ENCODE peak calls at places on chromosomes 6 and 20, in six cellular contexts. D is HS-27A, W is COR-L47, V is NCI-H2107, J is GM12878, M is neural crest cell. C is an unnamed sample.
A peak's percentile ranks its signal among the peaks of the same experiment; 100 is the strongest.

GRCh38 chr6:97059473-97059872 is 134.9 kb downstream of the KLHL32 start:
- DNase-seq in D (no peak), W (peak; percentile 35), V (peak; percentile 20), J (peak; percentile 17), M (no peak), C (no peak)

GRCh38 chr6:3085074-3085473 is 16.8 kb downstream of the RIPK1 start:
- DNase-seq in D (no peak), W (no peak), V (no peak), J (no peak), M (no peak), C (no peak)

GRCh38 chr20:38726849-38727601 is 2.7 kb downstream of the SLC32A1 start:
- DNase-seq in D (no peak), W (no peak), V (no peak), J (no peak), M (peak; percentile 83), C (no peak)

GRCh38 chr20:33657704-33658095 is 4.4 kb upstream of the C20orf144 start:
- DNase-seq in D (no peak), W (no peak), V (no peak), J (no peak), M (no peak), C (no peak)

GRCh38 chr20:5833309-5833941 is 83.2 kb downstream of the SHLD1 start:
- DNase-seq in D (no peak), W (no peak), V (no peak), J (no peak), M (no peak), C (no peak)

GRCh38 chr6:23218751-23219150 is 649.4 kb downstream of the HDGFL1 start:
- DNase-seq in D (peak; percentile 2), W (peak; percentile 57), V (no peak), J (no peak), M (no peak), C (no peak)

GRCh38 chr6:153588328-153588727 is 450.7 kb upstream of the OPRM1 start:
- DNase-seq in D (no peak), W (no peak), V (no peak), J (no peak), M (no peak), C (no peak)

GRCh38 chr6:43773050-43773956 is 3.3 kb downstream of the VEGFA start:
- DNase-seq in D (peak; percentile 51), W (peak; percentile 51), V (peak; percentile 28), J (no peak), M (no peak), C (no peak)

GRCh38 chr6:149938571-149939462 is 3.0 kb upstream of the ULBP2 start:
- DNase-seq in D (no peak), W (no peak), V (no peak), J (peak; percentile 34), M (no peak), C (no peak)

GRCh38 chr20:63517376-63518309 is 2.9 kb upstream of the PPDPF start:
- DNase-seq in D (no peak), W (no peak), V (no peak), J (no peak), M (no peak), C (no peak)

GRCh38 chr6:77361018-77361417 is 102.3 kb downstream of the HTR1B start:
- DNase-seq in D (no peak), W (no peak), V (no peak), J (no peak), M (no peak), C (no peak)

GRCh38 chr6:139337830-139338229 is 36.6 kb downstream of the CITED2 start:
- DNase-seq in D (no peak), W (no peak), V (no peak), J (no peak), M (no peak), C (no peak)

GRCh38 chr20:4064118-4064962 is 49.0 kb upstream of the RNF24 start:
- DNase-seq in D (peak; percentile 77), W (peak; percentile 9), V (no peak), J (no peak), M (no peak), C (no peak)

GRCh38 chr20:24949756-24950127 is 673 bp downstream of the CST7 start:
- DNase-seq in D (no peak), W (no peak), V (no peak), J (no peak), M (no peak), C (no peak)

GRCh38 chr20:15196580-15197255 is 859.3 kb upstream of the FLRT3 start:
- DNase-seq in D (no peak), W (no peak), V (no peak), J (no peak), M (no peak), C (no peak)

GRCh38 chr6:132132911-132133639 is 181.9 kb upstream of the CCN2 start:
- DNase-seq in D (no peak), W (no peak), V (no peak), J (no peak), M (no peak), C (no peak)

GRCh38 chr6:166297606-166298005 is 10.6 kb downstream of the PRR18 start:
- DNase-seq in D (no peak), W (no peak), V (no peak), J (no peak), M (no peak), C (no peak)

GRCh38 chr6:5279891-5280338 is 18.6 kb downstream of the FARS2 start:
- DNase-seq in D (no peak), W (no peak), V (no peak), J (no peak), M (no peak), C (no peak)

GRCh38 chr20:54122189-54122588 is 51.6 kb downstream of the CYP24A1 start:
- DNase-seq in D (no peak), W (no peak), V (no peak), J (no peak), M (no peak), C (no peak)

GRCh38 chr6:13398081-13398406 is 69.7 kb upstream of the TBC1D7 start:
- DNase-seq in D (no peak), W (no peak), V (no peak), J (no peak), M (no peak), C (no peak)

GRCh38 chr6:127120787-127121636 is 2.5 kb downstream of the RSPO3 start:
- DNase-seq in D (peak; percentile 52), W (no peak), V (peak; percentile 47), J (peak; percentile 24), M (peak; percentile 86), C (peak; percentile 12)

GRCh38 chr6:84773431-84774173 is 9.2 kb upstream of the TBX18 start:
- DNase-seq in D (no peak), W (peak; percentile 24), V (no peak), J (no peak), M (peak; percentile 30), C (no peak)

GRCh38 chr6:87213364-87213763 is 58.0 kb downstream of the ZNF292 start:
- DNase-seq in D (no peak), W (no peak), V (no peak), J (no peak), M (no peak), C (no peak)

GRCh38 chr20:36823126-36823525 is 49.6 kb upstream of the DSN1 start:
- DNase-seq in D (no peak), W (peak; percentile 2), V (no peak), J (no peak), M (no peak), C (no peak)

GRCh38 chr6:22784611-22785010 is 215.2 kb downstream of the HDGFL1 start:
- DNase-seq in D (no peak), W (no peak), V (no peak), J (no peak), M (peak; percentile 33), C (no peak)

GRCh38 chr6:157779705-157780604 is 43.1 kb upstream of the SNX9 start:
- DNase-seq in D (no peak), W (no peak), V (no peak), J (no peak), M (no peak), C (no peak)

GRCh38 chr6:12017263-12017662 is 5.2 kb downstream of the HIVEP1 start:
- DNase-seq in D (no peak), W (no peak), V (no peak), J (no peak), M (no peak), C (no peak)

GRCh38 chr6:88780714-88781389 is 182.6 kb downstream of the RNGTT start:
- DNase-seq in D (peak; percentile 11), W (peak; percentile 76), V (peak; percentile 56), J (peak; percentile 63), M (peak; percentile 41), C (no peak)

GRCh38 chr6:87436435-87436834 is 28.7 kb downstream of the CFAP206 start:
- DNase-seq in D (no peak), W (no peak), V (no peak), J (peak; percentile 25), M (peak; percentile 63), C (no peak)

GRCh38 chr6:34120953-34121675 is 24.8 kb downstream of the GRM4 start:
- DNase-seq in D (no peak), W (no peak), V (no peak), J (no peak), M (no peak), C (no peak)

GRCh38 chr6:34147906-34148701 is 2.2 kb upstream of the GRM4 start:
- DNase-seq in D (no peak), W (no peak), V (no peak), J (no peak), M (no peak), C (no peak)

GRCh38 chr20:62550087-62550565 is 74.3 kb upstream of the GATA5 start:
- DNase-seq in D (no peak), W (no peak), V (no peak), J (no peak), M (no peak), C (no peak)

GRCh38 chr6:87029711-87030314 is 65.1 kb downstream of the CGA start:
- DNase-seq in D (peak; percentile 9), W (peak; percentile 37), V (peak; percentile 1), J (no peak), M (no peak), C (no peak)

GRCh38 chr6:22007469-22007868 is 289.4 kb downstream of the PRL start:
- DNase-seq in D (no peak), W (no peak), V (no peak), J (no peak), M (no peak), C (no peak)